ENCODE peak calls at places on chromosomes 12 and 14, in four cellular contexts. L is IMR-90, V is fibroblast of lung, W is endothelial cell of umbilical vein. A is an unnamed sample.

GRCh38 chr14:96100171-96101064 is 61.3 kb downstream of the C14orf132 start:
- DNase-seq in L (peak), V (peak), W (peak), A (peak)

GRCh38 chr12:5708371-5708770 is 236.7 kb downstream of the ANO2 start:
- DNase-seq in L (no peak), V (no peak), W (no peak), A (no peak)

GRCh38 chr12:68805592-68806120 is 2.3 kb upstream of the MDM2 start:
- DNase-seq in L (peak), V (no peak), W (no peak), A (no peak)

GRCh38 chr14:99359906-99360305 is 87.9 kb upstream of the BCL11B start:
- DNase-seq in L (no peak), V (no peak), W (no peak), A (no peak)

GRCh38 chr14:71363961-71364360 is 456.7 kb downstream of the PCNX1 start:
- DNase-seq in L (peak), V (peak), W (no peak), A (peak)

GRCh38 chr12:104751024-104751570 is 207.0 kb downstream of the SLC41A2 start:
- DNase-seq in L (no peak), V (no peak), W (peak), A (no peak)

GRCh38 chr14:63499701-63500250 is 43.4 kb downstream of the PPP2R5E start:
- DNase-seq in L (peak), V (peak), W (no peak), A (peak)

GRCh38 chr12:117063162-117063911 is 35.9 kb downstream of the TESC start:
- DNase-seq in L (no peak), V (no peak), W (no peak), A (no peak)

GRCh38 chr12:3152013-3152412 is 74.8 kb downstream of the TSPAN9 start:
- DNase-seq in L (no peak), V (no peak), W (peak), A (peak)

GRCh38 chr14:66231823-66232222 is 254.3 kb upstream of the CCDC196 start:
- DNase-seq in L (no peak), V (no peak), W (no peak), A (no peak)

GRCh38 chr14:39033371-39033770 is 69.7 kb downstream of the SEC23A start:
- DNase-seq in L (peak), V (no peak), W (peak), A (no peak)

GRCh38 chr14:95360828-95361227 is 41.1 kb upstream of the CLMN start:
- DNase-seq in L (no peak), V (no peak), W (no peak), A (no peak)

GRCh38 chr12:125069616-125070015 is 4.4 kb downstream of the AACS start:
- DNase-seq in L (no peak), V (no peak), W (no peak), A (no peak)

GRCh38 chr12:93003540-93004239 is 74.6 kb upstream of the EEA1 start:
- DNase-seq in L (no peak), V (peak), W (no peak), A (no peak)

GRCh38 chr14:89667983-89668382 is 250.9 kb upstream of the FOXN3 start:
- DNase-seq in L (peak), V (peak), W (no peak), A (no peak)

GRCh38 chr14:103260629-103261124 is 73.4 kb upstream of the EIF5 start:
- DNase-seq in L (peak), V (peak), W (peak), A (peak)

GRCh38 chr12:96427269-96427729 is 27.1 kb upstream of the CDK17 start:
- DNase-seq in L (peak), V (peak), W (peak), A (peak)

GRCh38 chr12:124694846-124695497 is 127.6 kb upstream of the NCOR2 start:
- DNase-seq in L (peak), V (peak), W (peak), A (peak)

GRCh38 chr14:65492277-65492676 is 79.7 kb downstream of the FUT8 start:
- DNase-seq in L (no peak), V (no peak), W (no peak), A (no peak)

GRCh38 chr12:40853221-40853620 is 161.0 kb downstream of the CNTN1 start:
- DNase-seq in L (no peak), V (no peak), W (no peak), A (no peak)

GRCh38 chr14:89485264-89485663 is 68.2 kb upstream of the FOXN3 start:
- DNase-seq in L (no peak), V (no peak), W (no peak), A (no peak)

GRCh38 chr14:90483551-90483950 is 86.7 kb downstream of the CALM1 start:
- DNase-seq in L (no peak), V (no peak), W (peak), A (no peak)

GRCh38 chr12:42180990-42181611 is 36.4 kb upstream of the GXYLT1 start:
- DNase-seq in L (peak), V (peak), W (no peak), A (peak)

GRCh38 chr14:91872517-91873470 is 5.5 kb upstream of the TC2N start:
- DNase-seq in L (peak), V (peak), W (peak), A (peak)

GRCh38 chr14:97177016-97177415 is 379.8 kb downstream of the VRK1 start:
- DNase-seq in L (no peak), V (no peak), W (no peak), A (no peak)

GRCh38 chr14:104998801-104999200 is 13.2 kb downstream of the CLBA1 start:
- DNase-seq in L (no peak), V (no peak), W (no peak), A (no peak)

GRCh38 chr14:31949709-31950108 is 127.4 kb upstream of the ARHGAP5 start:
- DNase-seq in L (peak), V (peak), W (no peak), A (no peak)

GRCh38 chr14:31952573-31952972 is 124.5 kb upstream of the ARHGAP5 start:
- DNase-seq in L (no peak), V (no peak), W (no peak), A (no peak)

GRCh38 chr14:31950760-31951637 is 126.1 kb upstream of the ARHGAP5 start:
- DNase-seq in L (peak), V (peak), W (no peak), A (peak)

GRCh38 chr14:31951638-31951964 is 125.5 kb upstream of the ARHGAP5 start:
- DNase-seq in L (no peak), V (no peak), W (no peak), A (no peak)

DNA sequence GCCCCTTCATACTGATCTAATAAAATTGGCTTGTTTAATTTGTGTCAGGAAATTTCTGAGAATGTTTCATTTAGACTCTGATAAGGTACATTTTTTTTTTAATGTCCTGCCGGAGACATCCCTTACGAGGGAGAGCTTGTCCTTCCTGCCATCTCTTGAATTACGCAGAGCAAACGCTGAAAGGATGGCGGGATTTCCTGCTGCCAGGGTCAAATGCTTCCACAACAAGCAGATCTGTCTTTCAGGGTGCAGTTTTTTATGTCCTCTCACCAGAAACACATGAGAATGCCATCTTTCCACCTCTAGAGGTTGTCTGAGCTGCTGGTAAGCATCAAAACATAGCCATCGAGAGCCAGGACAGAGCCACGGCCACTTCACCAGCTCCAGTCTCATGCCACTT is 126.8 kb upstream of the ARHGAP5 start:
- DNase-seq in L (no peak), V (no peak), W (no peak), A (no peak)
- H3K4me3 ChIP-seq in L (no peak), V (no peak), W (no peak), A (no peak)

GRCh38 chr12:113069149-113069548 is 12.6 kb downstream of the DTX1 start:
- DNase-seq in L (no peak), V (no peak), W (no peak), A (no peak)
- H3K4me3 ChIP-seq in L (no peak), V (no peak), W (no peak), A (no peak)

DNA sequence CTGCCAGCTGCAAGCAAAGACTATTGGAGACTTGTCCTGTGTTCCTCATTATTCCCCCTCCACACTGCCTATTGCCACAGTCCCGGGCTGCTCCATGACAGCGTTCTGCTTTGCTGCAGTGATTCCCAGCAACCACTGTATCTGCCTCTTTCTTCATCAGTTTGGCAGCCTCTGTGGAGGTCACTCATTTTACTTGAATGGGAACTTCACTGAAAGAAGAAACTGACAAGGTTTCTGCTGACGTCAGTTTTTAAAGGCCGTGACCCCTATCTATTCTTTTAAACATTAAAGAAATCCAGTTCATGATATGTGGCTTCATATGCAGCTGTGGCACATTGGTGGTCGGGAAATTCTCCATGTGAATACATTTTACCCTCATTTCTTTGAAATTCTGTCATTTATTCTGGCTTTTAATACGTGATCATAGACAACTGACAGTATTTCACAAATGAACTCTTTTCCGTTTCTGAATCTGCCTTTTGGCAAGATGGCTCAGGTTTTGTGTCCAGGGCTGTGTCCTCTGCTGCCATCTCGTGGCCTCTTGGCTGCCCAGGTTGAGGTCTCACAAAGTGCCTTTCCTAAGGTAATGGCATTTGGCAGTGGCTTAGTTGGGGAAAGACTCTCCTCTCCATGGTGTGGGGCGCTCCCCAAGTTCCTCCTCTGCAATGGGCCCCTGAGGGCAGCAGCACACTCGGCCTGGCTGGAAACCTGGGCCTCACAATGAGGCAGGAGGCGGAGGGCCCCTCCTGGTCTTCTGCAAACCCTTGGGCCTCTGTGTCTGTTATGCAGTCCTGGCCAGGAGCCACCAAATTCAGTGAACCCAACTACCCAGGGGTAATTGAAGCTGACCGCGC is 5.9 kb downstream of the TMEM253 start:
- DNase-seq in L (peak), V (peak), W (peak), A (peak)
- H3K4me3 ChIP-seq in L (no peak), V (no peak), W (no peak), A (no peak)

GRCh38 chr12:65740506-65740872 is 83.8 kb upstream of the HMGA2 start:
- DNase-seq in L (no peak), V (no peak), W (no peak), A (peak)
- H3K4me3 ChIP-seq in L (no peak), V (peak), W (no peak), A (peak)

DNA sequence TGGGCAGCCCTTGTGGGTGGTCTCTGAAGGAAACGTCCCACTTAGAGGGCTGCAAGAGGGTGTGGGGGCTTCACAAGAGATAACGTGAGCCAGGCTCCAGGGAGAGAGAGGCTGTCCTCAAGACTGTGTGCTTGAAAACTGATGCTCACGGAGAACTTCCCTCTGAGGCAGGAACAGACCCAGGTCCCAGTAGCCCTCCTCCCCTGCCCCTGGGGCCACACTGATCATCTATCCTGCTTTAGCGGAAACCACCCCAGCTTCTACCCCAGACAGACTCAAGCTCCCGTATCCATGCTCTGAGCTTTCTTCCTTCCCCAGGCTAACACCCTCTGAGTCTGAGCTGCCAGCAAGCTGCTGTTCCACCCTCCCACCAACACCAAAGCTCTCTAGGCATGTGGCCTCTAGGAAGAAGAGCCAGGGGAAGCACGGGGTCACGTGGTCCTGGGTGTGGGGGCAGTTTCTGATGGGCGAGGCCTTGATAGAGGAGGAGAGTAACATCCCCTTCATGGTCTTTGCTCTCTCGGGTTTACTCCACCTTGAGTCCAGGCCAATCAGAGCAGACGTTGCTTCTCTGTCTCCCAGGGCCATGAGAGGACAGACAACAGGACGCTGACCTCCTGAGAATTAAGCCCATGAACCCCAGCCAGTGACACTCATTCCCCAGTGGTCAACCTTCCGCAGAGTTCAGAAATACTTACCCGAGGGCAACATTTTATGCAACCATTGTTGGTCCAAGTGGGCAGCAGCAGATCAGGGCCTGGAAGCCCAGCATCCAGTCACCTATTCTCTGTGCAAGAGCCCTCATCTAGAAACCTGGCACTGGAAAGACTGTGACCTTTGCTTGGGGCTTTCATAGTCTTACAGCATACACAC is 1.3 kb downstream of the PCK2 start:
- DNase-seq in L (peak), V (peak), W (peak), A (peak)
- H3K4me3 ChIP-seq in L (peak), V (peak), W (peak), A (peak)

DNA sequence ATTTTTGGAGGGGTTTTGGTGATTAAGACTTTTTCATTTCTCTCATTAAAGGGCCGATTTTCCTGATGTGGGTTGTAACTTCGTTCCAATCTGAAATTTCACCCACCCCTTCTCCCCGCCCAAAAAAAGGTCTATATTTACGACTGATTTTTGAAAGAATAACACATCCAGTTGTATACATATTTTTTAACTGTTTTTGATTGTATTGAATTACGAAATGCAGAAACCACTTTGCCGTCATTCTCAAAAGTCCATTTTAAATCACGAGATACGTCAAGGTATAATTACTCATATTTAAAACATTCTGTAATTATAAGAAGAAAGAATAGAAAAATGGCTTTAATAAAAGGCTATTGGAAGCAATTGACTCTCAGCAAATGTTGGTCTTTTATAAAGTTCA is 520.7 kb downstream of the MED13L start:
- DNase-seq in L (no peak), V (peak), W (no peak), A (no peak)
- H3K4me3 ChIP-seq in L (no peak), V (no peak), W (no peak), A (no peak)

GRCh38 chr14:74400919-74401503 is 25.0 kb downstream of the SYNDIG1L start:
- DNase-seq in L (no peak), V (no peak), W (no peak), A (no peak)
- H3K4me3 ChIP-seq in L (no peak), V (no peak), W (no peak), A (no peak)

GRCh38 chr14:68950111-68950510 is 29.0 kb downstream of the ACTN1 start:
- DNase-seq in L (peak), V (peak), W (no peak), A (peak)

GRCh38 chr14:68949236-68949965 is 29.7 kb downstream of the ACTN1 start:
- DNase-seq in L (no peak), V (no peak), W (peak), A (no peak)

GRCh38 chr14:68951051-68951797 is 27.9 kb downstream of the ACTN1 start:
- DNase-seq in L (peak), V (peak), W (peak), A (peak)

GRCh38 chr14:68952544-68953535 is 26.3 kb downstream of the ACTN1 start:
- DNase-seq in L (peak), V (peak), W (no peak), A (peak)

DNA sequence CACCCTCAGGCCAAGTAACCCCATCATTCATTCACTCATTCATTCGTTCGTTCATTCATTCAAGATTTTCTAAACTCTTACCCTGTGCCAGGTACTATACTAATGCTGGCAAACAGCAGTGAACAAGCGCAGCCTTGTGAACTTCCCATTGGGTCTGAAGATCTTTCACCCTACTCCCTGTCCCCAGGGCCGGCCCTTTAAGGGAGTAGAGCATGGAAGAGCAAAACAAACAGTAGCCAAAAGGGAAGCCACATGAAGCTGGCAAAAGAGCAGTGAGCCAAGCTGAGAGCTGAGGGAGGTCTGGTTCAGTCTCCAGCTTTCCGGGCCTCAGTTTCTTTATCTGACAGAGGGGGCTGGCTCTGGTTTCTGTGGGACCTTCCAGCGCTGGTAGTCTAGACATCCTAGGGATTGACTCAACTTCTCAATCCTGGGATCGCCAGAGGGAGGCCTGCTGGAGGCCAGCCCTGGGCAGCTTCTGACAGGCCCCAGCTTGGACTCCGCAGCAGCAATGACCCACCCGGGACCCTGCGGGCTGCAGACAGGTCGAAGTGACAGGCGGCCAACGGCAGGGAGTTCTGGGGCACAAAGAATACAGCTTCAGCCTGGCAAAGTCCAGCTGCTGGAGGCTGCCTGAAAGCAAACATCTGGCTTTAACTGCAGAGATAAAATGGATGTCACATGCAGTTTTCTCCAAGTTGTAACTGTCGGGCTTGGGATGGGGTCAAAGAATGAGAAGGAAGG is 27.1 kb downstream of the ACTN1 start:
- DNase-seq in L (no peak), V (no peak), W (no peak), A (no peak)
- H3K4me3 ChIP-seq in L (no peak), V (peak), W (no peak), A (no peak)

DNA sequence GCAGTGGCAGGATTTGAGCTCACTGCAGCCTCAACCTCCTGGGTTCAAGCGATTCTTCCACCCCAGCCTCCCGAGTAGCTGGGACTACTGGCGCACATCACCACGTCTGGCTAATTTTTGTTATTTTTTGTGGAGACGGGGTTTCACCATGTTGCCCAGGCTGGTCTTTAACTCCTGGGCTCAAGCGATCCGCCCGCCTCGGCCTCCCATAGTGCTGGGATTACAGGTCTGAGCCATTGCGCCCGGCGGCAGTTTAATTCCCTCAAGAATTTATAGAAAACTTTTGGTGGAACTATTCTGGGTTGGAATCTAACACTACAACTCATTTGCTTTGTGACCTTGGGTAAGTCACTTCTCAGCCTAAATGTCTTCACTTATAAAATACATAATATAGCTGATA is 1.8 kb upstream of the SP1 start:
- DNase-seq in L (no peak), V (no peak), W (no peak), A (no peak)
- H3K4me3 ChIP-seq in L (no peak), V (no peak), W (no peak), A (no peak)